ENCODE peak calls at places on chromosomes 7 and 10, in four cellular contexts. C is anterior cingulate cortex, K is HEK293T, W is prostate gland. G is an unnamed sample.

GRCh38 chr7:97732567-97733275 is 835 bp downstream of the TAC1 start:
- DNase-seq in W (no peak), C (no peak), K (no peak), G (no peak)

GRCh38 chr7:44969701-44970494 is 8.9 kb downstream of the MYO1G start:
- DNase-seq in C (no peak), W (no peak), K (no peak), G (no peak)

GRCh38 chr10:114207349-114207748 is 28.2 kb downstream of the TDRD1 start:
- DNase-seq in K (no peak), C (no peak), W (no peak), G (no peak)

GRCh38 chr7:105719395-105719794 is 138.1 kb upstream of the EFCAB10 start:
- DNase-seq in K (no peak), C (no peak), W (no peak), G (no peak)

GRCh38 chr10:71598673-71599072 is 120.9 kb downstream of the C10orf105 start:
- DNase-seq in C (no peak), W (peak; percentile 74), K (no peak), G (no peak)

GRCh38 chr7:150451097-150451793 is 815 bp downstream of the GIMAP8 start:
- DNase-seq in W (no peak), C (no peak), K (no peak), G (peak; percentile 30)

GRCh38 chr10:14749051-14749809 is 25.5 kb downstream of the FAM107B start:
- DNase-seq in W (no peak), K (no peak), C (no peak), G (peak; percentile 44)

GRCh38 chr7:146670532-146670931 is 553.9 kb downstream of the CNTNAP2 start:
- DNase-seq in W (no peak), C (no peak), K (no peak), G (no peak)

GRCh38 chr10:131942455-131942854 is 39.3 kb downstream of the BNIP3 start:
- DNase-seq in C (no peak), W (no peak), K (no peak), G (no peak)

GRCh38 chr10:129328531-129328930 is 138.5 kb upstream of the MGMT start:
- DNase-seq in C (no peak), W (no peak), K (no peak), G (no peak)

GRCh38 chr10:68566955-68567354 is 6.8 kb downstream of the TET1 start:
- DNase-seq in K (no peak), W (no peak), C (no peak), G (no peak)

GRCh38 chr7:135538387-135538786 is 19.3 kb upstream of the NUP205 start:
- DNase-seq in W (no peak), C (no peak), K (no peak), G (no peak)

GRCh38 chr7:122182081-122182480 is 38.0 kb upstream of the AASS start:
- DNase-seq in K (no peak), C (no peak), W (no peak), G (no peak)

GRCh38 chr7:33725111-33725510 is 180.2 kb upstream of the BMPER start:
- DNase-seq in C (no peak), W (no peak), K (no peak), G (peak; percentile 35)

GRCh38 chr10:72276013-72276387 is 2.3 kb downstream of the DDIT4 start:
- DNase-seq in C (no peak), K (no peak), W (peak; percentile 93), G (no peak)

G was measured in BE2C.